ENCODE peak calls at places on chromosomes 4 and X, in four cellular contexts. One of them, this sample, is unnamed.

GRCh38 chr4:110959041-110959643 is 336.3 kb upstream of the PITX2 start:
- DNase-seq in HL-60: no peak
- DNase-seq in GM12878: no peak
- DNase-seq in K562: no peak
- DNase-seq in this sample: no peak

GRCh38 chr4:88843067-88843723 is 145.6 kb upstream of the NAP1L5 start:
- DNase-seq in HL-60: no peak
- DNase-seq in GM12878: no peak
- DNase-seq in K562: no peak
- DNase-seq in this sample: no peak

GRCh38 chr4:68734095-68734494 is 63.6 kb upstream of the UGT2B15 start:
- DNase-seq in HL-60: no peak
- DNase-seq in GM12878: peak
- DNase-seq in K562: no peak
- DNase-seq in this sample: no peak

GRCh38 chr4:149347139-149347538 is 468.5 kb downstream of the IQCM start:
- DNase-seq in HL-60: no peak
- DNase-seq in GM12878: no peak
- DNase-seq in K562: no peak
- DNase-seq in this sample: no peak

GRCh38 chr4:123386608-123387007 is 10.0 kb upstream of the SPRY1 start:
- DNase-seq in HL-60: no peak
- DNase-seq in GM12878: no peak
- DNase-seq in K562: peak
- DNase-seq in this sample: no peak

GRCh38 chr4:126479709-126480108 is 1153.0 kb upstream of the INTU start:
- DNase-seq in HL-60: no peak
- DNase-seq in GM12878: no peak
- DNase-seq in K562: no peak
- DNase-seq in this sample: no peak

GRCh38 chr4:47837582-47838294 is at the start of gene CORIN:
- DNase-seq in HL-60: no peak
- DNase-seq in GM12878: no peak
- DNase-seq in K562: no peak
- DNase-seq in this sample: peak

GRCh38 chr4:89277412-89277811 is 30.2 kb downstream of the GPRIN3 start:
- DNase-seq in HL-60: no peak
- DNase-seq in GM12878: no peak
- DNase-seq in K562: no peak
- DNase-seq in this sample: no peak

GRCh38 chrX:30246769-30247489 is at the start of gene MAGEB1:
- DNase-seq in HL-60: no peak
- DNase-seq in GM12878: no peak
- DNase-seq in K562: peak
- DNase-seq in this sample: no peak

GRCh38 chrX:43804021-43804420 is 78.2 kb downstream of the MAOB start:
- DNase-seq in HL-60: no peak
- DNase-seq in GM12878: no peak
- DNase-seq in K562: no peak
- DNase-seq in this sample: no peak
- TF ChIP-seq SPI1 in HL-60: no peak
- TF ChIP-seq SPI1 in GM12878: no peak
- TF ChIP-seq SPI1 in K562: no peak
- TF ChIP-seq SPI1 in this sample: no peak

GRCh38 chr4:8541981-8542715 is 38.0 kb upstream of the GPR78 start:
- DNase-seq in HL-60: no peak
- DNase-seq in GM12878: no peak
- DNase-seq in K562: no peak
- DNase-seq in this sample: no peak

GRCh38 chr4:8540072-8540471 is 40.1 kb upstream of the GPR78 start:
- DNase-seq in HL-60: no peak
- DNase-seq in GM12878: peak
- DNase-seq in K562: no peak
- DNase-seq in this sample: no peak

GRCh38 chr4:8540991-8541390 is 39.2 kb upstream of the GPR78 start:
- DNase-seq in HL-60: no peak
- DNase-seq in GM12878: no peak
- DNase-seq in K562: no peak
- DNase-seq in this sample: no peak

GRCh38 chr4:8539661-8540060 is 40.5 kb upstream of the GPR78 start:
- DNase-seq in HL-60: no peak
- DNase-seq in GM12878: no peak
- DNase-seq in K562: no peak
- DNase-seq in this sample: no peak

DNA sequence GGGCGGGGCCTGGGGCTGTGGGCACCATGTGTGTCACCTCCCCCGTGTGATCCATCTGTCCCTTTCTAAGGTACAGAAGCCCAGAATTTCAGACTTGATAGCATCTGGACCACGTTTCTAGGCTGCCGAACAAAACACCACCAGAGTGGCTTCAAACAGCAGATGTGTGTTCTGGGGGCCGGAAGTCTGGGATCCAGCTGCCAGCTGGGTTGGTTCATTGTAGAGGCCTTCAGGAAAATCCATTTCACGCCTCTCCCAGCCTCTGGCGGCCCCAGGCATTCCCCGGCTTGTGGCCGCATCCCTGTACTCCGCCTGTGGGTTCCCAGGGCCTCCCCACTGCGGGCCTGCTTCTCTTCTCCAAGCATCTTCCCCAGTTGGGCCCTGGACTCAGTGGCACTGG is 39.6 kb upstream of the GPR78 start:
- DNase-seq in HL-60: no peak
- DNase-seq in GM12878: no peak
- DNase-seq in K562: no peak
- DNase-seq in this sample: no peak
- TF ChIP-seq SPI1 in HL-60: no peak
- TF ChIP-seq SPI1 in GM12878: no peak
- TF ChIP-seq SPI1 in K562: no peak
- TF ChIP-seq SPI1 in this sample: no peak

GRCh38 chrX:45401923-45402322 is 201.2 kb upstream of the DIPK2B start:
- DNase-seq in HL-60: no peak
- DNase-seq in GM12878: no peak
- DNase-seq in K562: no peak
- DNase-seq in this sample: no peak

GRCh38 chrX:45404206-45404605 is 203.5 kb upstream of the DIPK2B start:
- DNase-seq in HL-60: no peak
- DNase-seq in GM12878: no peak
- DNase-seq in K562: no peak
- DNase-seq in this sample: no peak

GRCh38 chrX:45400380-45400779 is 199.7 kb upstream of the DIPK2B start:
- DNase-seq in HL-60: no peak
- DNase-seq in GM12878: no peak
- DNase-seq in K562: no peak
- DNase-seq in this sample: no peak
- TF ChIP-seq SPI1 in HL-60: no peak
- TF ChIP-seq SPI1 in GM12878: no peak
- TF ChIP-seq SPI1 in K562: no peak
- TF ChIP-seq SPI1 in this sample: no peak

DNA sequence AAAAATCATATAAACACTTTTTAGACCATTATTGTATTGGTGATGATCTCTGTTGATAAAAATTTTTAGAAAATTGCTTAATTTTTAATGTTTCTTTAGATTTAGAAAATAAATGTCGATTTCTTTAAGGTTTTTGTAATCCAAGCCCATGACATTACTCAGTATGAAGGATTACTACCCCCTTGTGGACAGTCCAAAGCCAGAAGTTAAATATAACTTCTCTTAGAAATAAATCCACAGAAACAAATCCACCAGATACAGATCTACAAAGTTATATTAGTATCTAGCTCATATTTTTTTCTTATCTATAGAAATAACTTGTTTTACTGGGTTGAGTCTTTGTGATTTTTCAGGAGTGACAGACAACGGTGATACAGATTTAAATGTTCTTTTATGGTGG is 18.9 kb downstream of the TIFA start:
- DNase-seq in HL-60: no peak
- DNase-seq in GM12878: no peak
- DNase-seq in K562: peak
- DNase-seq in this sample: no peak
- TF ChIP-seq SPI1 in HL-60: no peak
- TF ChIP-seq SPI1 in GM12878: no peak
- TF ChIP-seq SPI1 in K562: no peak
- TF ChIP-seq SPI1 in this sample: no peak